ENCODE peak calls at places on chromosomes 5 and 9, in six cellular contexts. F is foreskin fibroblast, L is kidney epithelial cell, U is A549, C is keratinocyte, W is tibial nerve. Z is an unnamed sample.

GRCh38 chr9:137030528-137030927 is 1.4 kb downstream of the FUT7 start:
- DNase-seq in C (no peak), U (no peak), W (no peak), L (no peak), F (no peak), Z (no peak)

GRCh38 chr5:19771174-19771835 is 216.7 kb downstream of the CDH18 start:
- DNase-seq in F (no peak), L (no peak), W (no peak), C (no peak), U (no peak), Z (no peak)

GRCh38 chr5:172743112-172743959 is 27.7 kb downstream of the DUSP1 start:
- DNase-seq in U (no peak), F (no peak), W (no peak), C (no peak), L (no peak), Z (no peak)

GRCh38 chr5:15637886-15638285 is 137.9 kb downstream of the FBXL7 start:
- DNase-seq in U (no peak), C (no peak), F (no peak), L (no peak), W (no peak), Z (no peak)

GRCh38 chr5:74040065-74040551 is 414.1 kb downstream of the ARHGEF28 start:
- DNase-seq in C (no peak), L (peak; percentile 51), W (no peak), U (no peak), F (peak; percentile 80), Z (peak; percentile 19)

GRCh38 chr9:114409103-114409780 is 21.5 kb upstream of the AKNA start:
- DNase-seq in U (no peak), F (no peak), L (no peak), W (no peak), C (peak; percentile 41), Z (no peak)

GRCh38 chr9:13614060-13614459 is 334.6 kb upstream of the MPDZ start:
- DNase-seq in F (no peak), C (no peak), U (no peak), L (no peak), W (no peak), Z (no peak)

GRCh38 chr5:132489051-132489770 is 1.4 kb downstream of the IRF1 start:
- DNase-seq in U (no peak), W (no peak), L (no peak), F (no peak), C (no peak), Z (no peak)

GRCh38 chr9:97564291-97565175 is 63.1 kb downstream of the TMOD1 start:
- DNase-seq in F (peak; percentile 49), C (no peak), L (peak; percentile 16), U (peak; percentile 21), W (peak; percentile 59), Z (peak; percentile 81)

GRCh38 chr5:150511641-150512367 is 3.9 kb downstream of the NDST1 start:
- DNase-seq in F (peak; percentile 82), W (peak; percentile 42), U (peak; percentile 58), L (no peak), C (no peak), Z (peak; percentile 90)

GRCh38 chr9:37611961-37612360 is 19.6 kb upstream of the TOMM5 start:
- DNase-seq in U (no peak), F (no peak), L (no peak), W (no peak), C (no peak), Z (no peak)

GRCh38 chr5:131952286-131952857 is 6.9 kb upstream of the MEIKIN start:
- DNase-seq in F (no peak), W (no peak), L (no peak), U (no peak), C (no peak), Z (peak; percentile 11)

GRCh38 chr9:129520981-129521380 is 99.9 kb downstream of the C9orf50 start:
- DNase-seq in W (no peak), F (no peak), C (no peak), U (no peak), L (no peak), Z (no peak)

GRCh38 chr5:66967102-66967501 is 229.5 kb downstream of the CD180 start:
- DNase-seq in L (no peak), W (no peak), F (peak; percentile 73), U (no peak), C (no peak), Z (no peak)

GRCh38 chr9:126914458-126915280 is at the start of gene RALGPS1:
- DNase-seq in L (peak; percentile 70), C (peak; percentile 61), W (peak; percentile 88), F (peak; percentile 97), U (peak; percentile 95), Z (peak; percentile 63)

GRCh38 chr9:27865031-27865438 is 291.8 kb upstream of the C9orf72 start:
- DNase-seq in C (no peak), U (no peak), F (no peak), L (peak; percentile 92), W (no peak), Z (no peak)

GRCh38 chr5:173802670-173803165 is 85.4 kb upstream of the CPEB4 start:
- DNase-seq in U (peak; percentile 54), C (no peak), F (peak; percentile 47), L (no peak), W (no peak), Z (no peak)

GRCh38 chr9:20349568-20349967 is 272.7 kb downstream of the MLLT3 start:
- DNase-seq in W (no peak), U (no peak), L (no peak), F (no peak), C (no peak), Z (no peak)

GRCh38 chr9:129554649-129555048 is 66.3 kb downstream of the C9orf50 start:
- DNase-seq in L (no peak), W (no peak), U (no peak), C (no peak), F (no peak), Z (no peak)

GRCh38 chr5:151678713-151679112 is 8.0 kb downstream of the SPARC start:
- DNase-seq in W (no peak), C (no peak), L (no peak), F (no peak), U (no peak), Z (no peak)

GRCh38 chr9:71223953-71224538 is 102.6 kb upstream of the TRPM3 start:
- DNase-seq in F (no peak), U (no peak), L (no peak), W (no peak), C (no peak), Z (no peak)

GRCh38 chr5:86228147-86228546 is 389.6 kb upstream of the COX7C start:
- DNase-seq in W (no peak), L (no peak), F (no peak), C (no peak), U (no peak), Z (no peak)

GRCh38 chr9:116116411-116116810 is 37.2 kb upstream of the PAPPA start:
- DNase-seq in F (no peak), C (no peak), W (no peak), U (no peak), L (no peak), Z (no peak)

GRCh38 chr9:14769235-14769580 is 46.7 kb upstream of the CER1 start:
- DNase-seq in C (no peak), W (no peak), F (no peak), U (no peak), L (no peak), Z (no peak)

GRCh38 chr5:116075117-116075910 is 9.5 kb upstream of the COMMD10 start:
- DNase-seq in C (no peak), L (no peak), F (no peak), U (no peak), W (no peak), Z (no peak)

GRCh38 chr9:123637596-123637939 is 281.6 kb downstream of the CRB2 start:
- DNase-seq in W (no peak), C (no peak), F (no peak), L (no peak), U (no peak), Z (no peak)
- H3K4me3 ChIP-seq in W (no peak overlapping the region), C (no peak overlapping the region), F (peak overlapping the region; percentile 35), L (peak overlapping the region; percentile 22), U (no peak overlapping the region), Z (peak overlapping the region; percentile 2)

GRCh38 chr5:39199335-39199734 is 20.0 kb downstream of the FYB1 start:
- DNase-seq in C (no peak), F (no peak), U (no peak), L (no peak), W (no peak), Z (no peak)

GRCh38 chr5:39198080-39198479 is 21.3 kb downstream of the FYB1 start:
- DNase-seq in C (no peak), W (no peak), F (no peak), U (peak; percentile 67), L (peak; percentile 19), Z (no peak)

GRCh38 chr5:39195198-39195826 is 24.1 kb downstream of the FYB1 start:
- DNase-seq in U (no peak), F (no peak), L (no peak), C (no peak), W (no peak), Z (no peak)

GRCh38 chr5:39200081-39200480 is 19.3 kb downstream of the FYB1 start:
- DNase-seq in W (no peak), F (no peak), C (no peak), U (no peak), L (no peak), Z (no peak)

GRCh38 chr5:39197556-39197955 is 21.8 kb downstream of the FYB1 start:
- DNase-seq in F (no peak), C (no peak), U (peak; percentile 46), L (no peak), W (no peak), Z (no peak)
- H3K4me3 ChIP-seq in F (no peak overlapping the region), C (no peak overlapping the region), U (no peak overlapping the region), L (no peak overlapping the region), W (no peak overlapping the region), Z (no peak overlapping the region)

DNA sequence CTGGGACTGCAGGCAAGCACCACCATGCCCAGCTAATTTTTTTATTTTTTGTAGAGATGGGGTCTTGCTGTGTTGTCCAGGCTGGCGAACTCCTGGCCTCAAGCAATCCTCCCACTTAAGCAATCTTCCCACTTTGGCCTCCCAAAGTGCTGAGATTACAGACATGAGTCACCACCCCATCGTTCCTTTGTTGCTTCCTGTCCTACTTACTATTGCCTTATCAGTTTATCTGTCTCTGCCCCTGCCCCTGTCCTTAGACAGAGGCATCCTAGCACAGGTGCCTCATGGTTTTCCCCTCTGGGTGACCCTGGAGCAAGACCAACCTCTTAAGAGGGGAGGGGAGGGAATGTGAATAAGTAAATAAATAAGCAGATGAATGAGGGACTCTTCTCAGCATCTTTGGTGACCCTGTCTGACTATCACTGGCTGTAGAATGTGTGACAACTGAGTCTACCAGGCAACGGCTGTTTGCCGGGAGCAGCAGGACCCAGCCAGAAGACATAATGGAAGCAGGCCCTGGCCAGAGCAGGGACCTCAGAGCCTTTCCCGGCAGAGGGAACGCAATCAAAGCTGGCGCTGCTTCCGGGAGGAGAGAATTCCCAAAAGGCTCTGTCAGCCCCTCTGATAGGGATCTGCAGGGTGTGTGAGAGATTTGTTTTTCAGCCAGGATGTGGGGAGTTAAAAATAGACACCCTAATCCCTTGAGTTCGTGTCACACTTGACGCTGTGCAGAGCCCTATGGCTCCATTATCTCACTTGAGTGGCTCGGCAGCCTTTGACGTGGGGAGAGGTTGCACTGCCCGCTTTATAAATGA is 43.8 kb upstream of the DAB2IP start:
- DNase-seq in W (no peak), C (no peak), U (no peak), L (no peak), F (no peak), Z (no peak)
- H3K4me3 ChIP-seq in W (no peak overlapping the region), C (no peak overlapping the region), U (no peak overlapping the region), L (no peak overlapping the region), F (no peak overlapping the region), Z (no peak overlapping the region)

DNA sequence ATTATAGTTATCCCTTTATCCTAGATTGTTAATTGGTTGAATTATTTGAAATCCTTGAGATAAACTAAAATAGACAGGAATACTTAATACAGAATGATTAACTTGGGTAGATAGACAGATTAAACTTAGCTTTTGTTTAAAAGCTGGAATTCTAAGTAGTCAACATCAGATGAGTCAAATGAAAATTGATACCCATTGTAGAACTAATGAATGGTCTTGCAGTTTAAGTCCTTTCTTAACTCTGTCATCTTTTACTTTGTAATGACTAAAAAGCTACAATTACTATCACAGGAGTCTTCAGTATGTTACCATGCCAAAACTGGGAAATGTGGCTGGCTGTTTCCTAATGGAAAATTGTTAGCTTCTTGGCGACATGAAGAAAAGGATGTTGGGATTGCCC is 20.3 kb upstream of the ANXA1 start:
- DNase-seq in L (no peak), W (no peak), U (no peak), C (no peak), F (no peak), Z (no peak)
- H3K4me3 ChIP-seq in L (no peak overlapping the region), W (no peak overlapping the region), U (no peak overlapping the region), C (peak overlapping the region; percentile 50), F (no peak overlapping the region), Z (no peak overlapping the region)